ENCODE peak calls at places on chromosome 14, in ten cellular contexts. H is foreskin fibroblast, T is dorsolateral prefrontal cortex, F is brain microvascular endothelial cell, Y is astrocyte of the cerebellum, O is stomach, W is heart right ventricle, P is endodermal cell, Z is uterus, R is mucosa of descending colon. Q is an unnamed sample.

GRCh38 chr14:42779024-42779423 is 1172.3 kb downstream of the LRFN5 start:
- DNase-seq in H (peak; percentile 21), T (no peak), F (no peak), Y (peak; percentile 0), O (no peak), W (no peak), P (no peak), Z (no peak), R (no peak), Q (no peak)

GRCh38 chr14:102378830-102379229 is 16.1 kb downstream of the TECPR2 start:
- DNase-seq in H (no peak), T (no peak), F (no peak), Y (no peak), O (no peak), W (no peak), P (no peak), Z (no peak), R (no peak), Q (no peak)

GRCh38 chr14:70955543-70956480 is 48.6 kb downstream of the PCNX1 start:
- DNase-seq in H (peak; percentile 62), T (no peak), F (peak; percentile 8), Y (no peak), O (no peak), W (no peak), P (no peak), Z (no peak), R (no peak), Q (no peak)

GRCh38 chr14:68144051-68144681 is 324.6 kb downstream of the RAD51B start:
- DNase-seq in H (peak; percentile 47), T (no peak), F (no peak), Y (no peak), O (no peak), W (peak; percentile 9), P (no peak), Z (peak; percentile 68), R (no peak), Q (no peak)

GRCh38 chr14:54942913-54943312 is 40.3 kb upstream of the GCH1 start:
- DNase-seq in H (no peak), T (no peak), F (no peak), Y (no peak), O (no peak), W (no peak), P (no peak), Z (no peak), R (no peak), Q (no peak)

GRCh38 chr14:53979747-53980642 is 23.4 kb upstream of the BMP4 start:
- DNase-seq in H (peak; percentile 94), T (no peak), F (peak; percentile 23), Y (peak; percentile 73), O (no peak), W (no peak), P (peak; percentile 82), Z (peak; percentile 24), R (peak; percentile 29), Q (peak; percentile 72)

GRCh38 chr14:74592476-74593191 is 19.4 kb downstream of the LTBP2 start:
- DNase-seq in H (no peak), T (no peak), F (no peak), Y (no peak), O (no peak), W (no peak), P (no peak), Z (no peak), R (no peak), Q (no peak)

GRCh38 chr14:28952707-28953106 is 186.1 kb downstream of the FOXG1 start:
- DNase-seq in H (no peak), T (no peak), F (no peak), Y (no peak), O (no peak), W (no peak), P (no peak), Z (no peak), R (no peak), Q (no peak)

GRCh38 chr14:22143360-22143759 is 445.7 kb downstream of the DAD1 start:
- DNase-seq in H (no peak), T (no peak), F (no peak), Y (no peak), O (no peak), W (no peak), P (no peak), Z (no peak), R (no peak), Q (no peak)

GRCh38 chr14:69335421-69335820 is 62.7 kb downstream of the ERH start:
- DNase-seq in H (peak; percentile 17), T (no peak), F (no peak), Y (peak; percentile 78), O (no peak), W (no peak), P (no peak), Z (no peak), R (no peak), Q (no peak)

GRCh38 chr14:89533761-89534160 is 116.7 kb upstream of the FOXN3 start:
- DNase-seq in H (no peak), T (no peak), F (no peak), Y (no peak), O (no peak), W (no peak), P (no peak), Z (no peak), R (no peak), Q (no peak)

GRCh38 chr14:106459971-106460730 is 933.8 kb downstream of the TMEM121 start:
- DNase-seq in H (no peak), T (no peak), F (no peak), Y (no peak), O (no peak), W (no peak), P (peak; percentile 43), Z (no peak), R (peak; percentile 31), Q (no peak)
- TF ChIP-seq CTCF in H (no peak), T (no peak), F (peak; percentile 19), Y (no peak), O (no peak), W (no peak), P (peak; percentile 36), Z (peak; percentile 19), R (no peak), Q (no peak)

GRCh38 chr14:92665699-92666110 is 82.7 kb downstream of the LGMN start:
- DNase-seq in H (no peak), T (no peak), F (no peak), Y (no peak), O (no peak), W (no peak), P (peak; percentile 81), Z (no peak), R (no peak), Q (no peak)
- TF ChIP-seq CTCF in H (no peak), T (no peak), F (no peak), Y (no peak), O (no peak), W (no peak), P (no peak), Z (no peak), R (no peak), Q (no peak)

GRCh38 chr14:65045691-65046090 is 56.6 kb downstream of the MAX start:
- DNase-seq in H (no peak), T (no peak), F (no peak), Y (no peak), O (no peak), W (no peak), P (no peak), Z (no peak), R (no peak), Q (no peak)
- TF ChIP-seq CTCF in H (no peak), T (no peak), F (no peak), Y (no peak), O (no peak), W (no peak), P (no peak), Z (no peak), R (no peak), Q (no peak)

GRCh38 chr14:76181546-76181945 is 29.8 kb downstream of the GPATCH2L start:
- DNase-seq in H (peak; percentile 27), T (no peak), F (no peak), Y (no peak), O (no peak), W (no peak), P (no peak), Z (no peak), R (no peak), Q (no peak)
- TF ChIP-seq CTCF in H (peak; percentile 32), T (peak; percentile 29), F (peak; percentile 38), Y (peak; percentile 16), O (no peak), W (peak; percentile 46), P (peak; percentile 58), Z (no peak), R (no peak), Q (no peak)

GRCh38 chr14:81344461-81345160 is 55.5 kb downstream of the STON2 start:
- DNase-seq in H (no peak), T (no peak), F (no peak), Y (no peak), O (no peak), W (no peak), P (no peak), Z (no peak), R (no peak), Q (no peak)
- TF ChIP-seq CTCF in H (no peak), T (no peak), F (no peak), Y (no peak), O (no peak), W (no peak), P (no peak), Z (no peak), R (no peak), Q (no peak)

DNA sequence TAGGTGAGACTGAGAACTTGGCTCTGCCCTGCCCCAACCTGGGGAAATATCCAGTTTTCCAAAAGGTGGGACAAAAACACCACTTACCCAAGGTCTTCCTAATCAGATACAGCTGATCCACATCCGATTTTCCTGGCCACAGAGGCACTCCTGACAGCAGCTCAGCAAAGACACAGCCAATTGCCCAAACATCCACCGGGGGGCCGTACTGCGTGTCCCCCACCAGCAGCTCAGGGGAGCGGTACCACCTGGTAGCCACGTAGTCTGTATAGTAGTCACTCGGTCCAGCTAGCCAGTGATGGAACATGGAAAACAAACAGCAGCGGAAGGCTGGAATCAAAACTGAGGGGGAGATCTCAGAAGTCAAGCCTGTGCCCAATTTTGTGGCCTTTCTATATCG is 28.8 kb downstream of the DMAC2L start:
- DNase-seq in H (no peak), T (no peak), F (no peak), Y (no peak), O (no peak), W (no peak), P (peak; percentile 77), Z (no peak), R (no peak), Q (peak; percentile 41)
- TF ChIP-seq CTCF in H (no peak), T (no peak), F (peak; percentile 46), Y (no peak), O (no peak), W (no peak), P (peak; percentile 67), Z (no peak), R (no peak), Q (no peak)

Q was measured in glutamatergic neuron.